ENCODE peak calls at places on chromosomes 1 and 21, in five cellular contexts. One of them, this sample, is unnamed.

GRCh38 chr21:45407629-45408247 is 2.8 kb downstream of the COL18A1 start:
- DNase-seq in trophoblast cell: no peak
- DNase-seq in H9: no peak
- DNase-seq in H1: no peak
- DNase-seq in IMR-90: no peak
- DNase-seq in this sample: no peak

GRCh38 chr1:175742790-175743459 is 470 bp downstream of the TNR start:
- DNase-seq in IMR-90: peak; percentile 16
- DNase-seq in trophoblast cell: no peak
- DNase-seq in H9: peak; percentile 77
- DNase-seq in H1: no peak
- DNase-seq in this sample: peak; percentile 65

GRCh38 chr1:60903591-60903990 is 178.8 kb upstream of the NFIA start:
- DNase-seq in IMR-90: no peak
- DNase-seq in H1: no peak
- DNase-seq in trophoblast cell: no peak
- DNase-seq in H9: no peak
- DNase-seq in this sample: no peak

GRCh38 chr1:224454337-224455055 is 19.9 kb upstream of the WDR26 start:
- DNase-seq in H1: no peak
- DNase-seq in H9: no peak
- DNase-seq in IMR-90: no peak
- DNase-seq in trophoblast cell: peak; percentile 87
- DNase-seq in this sample: no peak

GRCh38 chr1:46344481-46344880 is 3.9 kb downstream of the NSUN4 start:
- DNase-seq in H9: no peak
- DNase-seq in H1: no peak
- DNase-seq in trophoblast cell: no peak
- DNase-seq in IMR-90: no peak
- DNase-seq in this sample: no peak

GRCh38 chr1:195733408-195733807 is 874.8 kb downstream of the KCNT2 start:
- DNase-seq in H9: no peak
- DNase-seq in H1: no peak
- DNase-seq in IMR-90: no peak
- DNase-seq in trophoblast cell: no peak
- DNase-seq in this sample: no peak

GRCh38 chr21:44485254-44485793 is 30.0 kb downstream of the LRRC3 start:
- DNase-seq in IMR-90: peak; percentile 8
- DNase-seq in H9: peak; percentile 94
- DNase-seq in trophoblast cell: no peak
- DNase-seq in H1: peak; percentile 60
- DNase-seq in this sample: peak; percentile 29

GRCh38 chr1:243247901-243248300 is 7.2 kb downstream of the CEP170 start:
- DNase-seq in H9: no peak
- DNase-seq in IMR-90: no peak
- DNase-seq in H1: no peak
- DNase-seq in trophoblast cell: no peak
- DNase-seq in this sample: no peak

GRCh38 chr1:2468041-2468472 is 8.0 kb upstream of the PLCH2 start:
- DNase-seq in trophoblast cell: no peak
- DNase-seq in IMR-90: peak; percentile 34
- DNase-seq in H1: no peak
- DNase-seq in H9: peak; percentile 68
- DNase-seq in this sample: peak; percentile 77

GRCh38 chr1:149884433-149885363 is 14.7 kb upstream of the BOLA1 start:
- DNase-seq in trophoblast cell: no peak
- DNase-seq in IMR-90: peak; percentile 30
- DNase-seq in H1: no peak
- DNase-seq in H9: no peak
- DNase-seq in this sample: no peak

GRCh38 chr1:218479436-218480115 is 134.4 kb downstream of the TGFB2 start:
- DNase-seq in H9: no peak
- DNase-seq in H1: no peak
- DNase-seq in trophoblast cell: peak; percentile 48
- DNase-seq in IMR-90: peak; percentile 74
- DNase-seq in this sample: no peak

GRCh38 chr21:39347537-39347936 is 1.4 kb downstream of the HMGN1 start:
- DNase-seq in H9: no peak
- DNase-seq in trophoblast cell: no peak
- DNase-seq in H1: no peak
- DNase-seq in IMR-90: no peak
- DNase-seq in this sample: no peak

GRCh38 chr1:231872461-231872910 is 245.9 kb downstream of the DISC1 start:
- DNase-seq in trophoblast cell: no peak
- DNase-seq in H1: no peak
- DNase-seq in H9: no peak
- DNase-seq in IMR-90: peak; percentile 59
- DNase-seq in this sample: no peak

GRCh38 chr1:6137758-6138157 is 42.4 kb downstream of the CHD5 start:
- DNase-seq in H1: no peak
- DNase-seq in IMR-90: no peak
- DNase-seq in H9: no peak
- DNase-seq in trophoblast cell: no peak
- DNase-seq in this sample: no peak

GRCh38 chr1:44318097-44319088 is 36.7 kb downstream of the ERI3 start:
- DNase-seq in IMR-90: peak; percentile 23
- DNase-seq in H9: peak; percentile 82
- DNase-seq in H1: peak; percentile 54
- DNase-seq in trophoblast cell: peak; percentile 25
- DNase-seq in this sample: no peak

GRCh38 chr1:97571760-97572159 is 349.1 kb downstream of the DPYD start:
- DNase-seq in IMR-90: peak; percentile 49
- DNase-seq in H1: no peak
- DNase-seq in trophoblast cell: no peak
- DNase-seq in H9: no peak
- DNase-seq in this sample: no peak

GRCh38 chr1:43776043-43776761 is 68.9 kb downstream of the ST3GAL3 start:
- DNase-seq in H9: no peak
- DNase-seq in IMR-90: peak; percentile 89
- DNase-seq in trophoblast cell: no peak
- DNase-seq in H1: no peak
- DNase-seq in this sample: no peak

GRCh38 chr21:42524341-42525227 is 10.9 kb downstream of the SLC37A1 start:
- DNase-seq in trophoblast cell: peak; percentile 19
- DNase-seq in H1: no peak
- DNase-seq in H9: peak; percentile 61
- DNase-seq in IMR-90: peak; percentile 52
- DNase-seq in this sample: no peak

GRCh38 chr1:12604114-12604874 is 13.7 kb downstream of the DHRS3 start:
- DNase-seq in H9: no peak
- DNase-seq in trophoblast cell: peak; percentile 90
- DNase-seq in H1: no peak
- DNase-seq in IMR-90: peak; percentile 99
- DNase-seq in this sample: no peak

GRCh38 chr1:109783436-109783835 is 19.7 kb upstream of the EPS8L3 start:
- DNase-seq in trophoblast cell: no peak
- DNase-seq in H9: no peak
- DNase-seq in IMR-90: peak; percentile 76
- DNase-seq in H1: no peak
- DNase-seq in this sample: no peak

GRCh38 chr1:52190500-52191252 is 48.8 kb downstream of the ZFYVE9 start:
- DNase-seq in IMR-90: peak; percentile 30
- DNase-seq in H9: no peak
- DNase-seq in H1: no peak
- DNase-seq in trophoblast cell: no peak
- DNase-seq in this sample: no peak

GRCh38 chr1:36153476-36153875 is 2.5 kb upstream of the MAP7D1 start:
- DNase-seq in trophoblast cell: no peak
- DNase-seq in H1: no peak
- DNase-seq in H9: no peak
- DNase-seq in IMR-90: no peak
- DNase-seq in this sample: no peak

GRCh38 chr21:26843912-26844257 is 1.3 kb downstream of the ADAMTS1 start:
- DNase-seq in H1: no peak
- DNase-seq in IMR-90: peak; percentile 55
- DNase-seq in H9: no peak
- DNase-seq in trophoblast cell: no peak
- DNase-seq in this sample: peak; percentile 35

GRCh38 chr1:147892731-147893214 is 9.8 kb upstream of the GJA8 start:
- DNase-seq in trophoblast cell: no peak
- DNase-seq in H9: no peak
- DNase-seq in IMR-90: peak; percentile 64
- DNase-seq in H1: no peak
- DNase-seq in this sample: no peak

GRCh38 chr1:1081311-1082238 is 7.5 kb upstream of the RNF223 start:
- DNase-seq in trophoblast cell: no peak
- DNase-seq in IMR-90: no peak
- DNase-seq in H1: no peak
- DNase-seq in H9: no peak
- DNase-seq in this sample: no peak

GRCh38 chr1:211616231-211617031 is 37.5 kb upstream of the SLC30A1 start:
- DNase-seq in trophoblast cell: no peak
- DNase-seq in H9: no peak
- DNase-seq in H1: no peak
- DNase-seq in IMR-90: no peak
- DNase-seq in this sample: no peak

GRCh38 chr1:209326096-209326495 is 257.4 kb upstream of the CAMK1G start:
- DNase-seq in trophoblast cell: no peak
- DNase-seq in H9: no peak
- DNase-seq in H1: no peak
- DNase-seq in IMR-90: no peak
- DNase-seq in this sample: no peak

GRCh38 chr1:21313886-21314796 is 23.9 kb upstream of the ECE1 start:
- DNase-seq in H9: no peak
- DNase-seq in IMR-90: no peak
- DNase-seq in trophoblast cell: no peak
- DNase-seq in H1: no peak
- DNase-seq in this sample: no peak

GRCh38 chr1:21313146-21313885 is 23.1 kb upstream of the ECE1 start:
- DNase-seq in H1: no peak
- DNase-seq in IMR-90: peak; percentile 88
- DNase-seq in trophoblast cell: no peak
- DNase-seq in H9: no peak
- DNase-seq in this sample: no peak

GRCh38 chr1:21314797-21315396 is 24.6 kb upstream of the ECE1 start:
- DNase-seq in trophoblast cell: no peak
- DNase-seq in IMR-90: no peak
- DNase-seq in H9: no peak
- DNase-seq in H1: no peak
- DNase-seq in this sample: no peak

GRCh38 chr1:21311016-21311415 is 20.8 kb upstream of the ECE1 start:
- DNase-seq in IMR-90: no peak
- DNase-seq in H9: no peak
- DNase-seq in H1: no peak
- DNase-seq in trophoblast cell: no peak
- DNase-seq in this sample: no peak

GRCh38 chr1:21312407-21312992 is 22.2 kb upstream of the ECE1 start:
- DNase-seq in trophoblast cell: no peak
- DNase-seq in H1: no peak
- DNase-seq in IMR-90: no peak
- DNase-seq in H9: no peak
- DNase-seq in this sample: no peak
- H3K4me1 ChIP-seq in trophoblast cell: peaks cover 25% of the 10 kb centered on the region
- H3K4me1 ChIP-seq in H1: peaks cover 27% of the 10 kb centered on the region
- H3K4me1 ChIP-seq in IMR-90: peaks cover 48% of the 10 kb centered on the region
- H3K4me1 ChIP-seq in H9: peaks cover 16% of the 10 kb centered on the region
- H3K4me1 ChIP-seq in this sample: peaks cover 46% of the 10 kb centered on the region

DNA sequence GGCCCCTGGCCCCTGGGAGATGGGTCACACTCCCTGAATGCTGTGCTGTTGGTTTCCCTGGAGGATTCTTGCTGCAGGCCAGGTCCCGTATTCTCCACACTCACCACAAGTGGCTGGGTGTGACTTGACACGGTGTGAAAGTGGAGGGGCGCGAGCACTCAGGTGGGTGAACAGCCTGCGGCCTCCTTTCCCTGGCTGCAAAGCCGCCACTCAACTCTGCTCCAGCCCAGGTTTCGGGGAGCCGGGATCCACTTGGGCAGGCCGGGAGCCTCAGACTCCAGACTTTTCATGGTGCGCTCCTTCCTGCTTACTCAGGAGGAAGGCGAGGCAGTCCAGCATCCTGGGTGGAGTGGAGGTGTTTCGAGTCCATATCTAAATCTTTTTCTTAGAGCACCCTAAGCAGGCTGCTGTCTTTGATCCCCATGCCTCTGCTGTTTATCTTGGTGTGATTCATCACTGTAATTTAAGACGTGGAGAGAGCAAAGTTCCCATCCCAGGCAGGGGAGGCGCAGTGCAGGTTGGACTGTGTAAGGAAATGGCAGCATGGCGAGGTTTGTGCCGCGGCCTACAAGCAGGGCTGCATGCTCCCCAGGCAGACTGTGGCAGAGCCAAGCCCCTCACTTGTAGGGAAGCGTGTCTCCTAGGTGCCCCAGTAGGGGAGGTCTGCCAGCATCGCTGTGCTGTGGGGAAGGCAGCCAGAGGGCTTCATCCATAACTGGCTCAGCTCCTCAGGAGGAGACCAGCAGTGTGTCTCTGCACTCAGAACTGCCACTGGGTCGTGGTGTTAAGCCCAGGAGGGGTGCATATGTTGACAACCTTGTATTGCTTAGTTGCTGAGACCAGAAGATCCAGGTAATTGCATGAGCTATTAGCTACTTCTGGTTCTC is 29.6 kb downstream of the VANGL1 start:
- DNase-seq in H1: no peak
- DNase-seq in H9: no peak
- DNase-seq in trophoblast cell: no peak
- DNase-seq in IMR-90: peak; percentile 69
- DNase-seq in this sample: no peak
- H4K91ac ChIP-seq in H1: no peak overlapping the region
- H4K91ac ChIP-seq in H9: no peak overlapping the region
- H4K91ac ChIP-seq in trophoblast cell: peak overlapping the region; percentile 4
- H4K91ac ChIP-seq in IMR-90: peak overlapping the region; percentile 6
- H4K91ac ChIP-seq in this sample: peak overlapping the region; percentile 45

DNA sequence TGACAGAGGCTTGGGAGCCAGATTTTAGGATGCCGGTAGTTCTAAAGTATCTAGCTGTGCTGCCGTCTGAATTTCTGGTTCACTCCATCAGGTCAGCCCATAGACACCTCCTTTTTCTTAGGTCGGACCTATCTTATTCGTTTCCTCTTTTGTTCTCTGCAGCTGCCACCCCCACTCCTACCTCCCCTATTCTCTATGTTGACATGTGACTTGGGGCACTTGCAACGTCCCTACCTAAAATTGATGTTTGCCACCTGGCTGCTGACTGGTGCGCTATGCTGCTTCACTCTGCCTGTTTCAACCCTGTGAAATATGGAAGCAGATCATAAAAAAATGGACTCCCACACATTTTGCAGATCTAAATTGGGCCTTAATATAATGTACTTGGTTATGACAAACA is 55.3 kb downstream of the PBX1 start:
- DNase-seq in IMR-90: no peak
- DNase-seq in H1: no peak
- DNase-seq in trophoblast cell: no peak
- DNase-seq in H9: no peak
- DNase-seq in this sample: no peak
- H3K4me1 ChIP-seq in IMR-90: peaks cover 17% of the 10 kb centered on the region
- H3K4me1 ChIP-seq in H1: peaks cover 35% of the 10 kb centered on the region
- H3K4me1 ChIP-seq in trophoblast cell: peaks cover 48% of the 10 kb centered on the region
- H3K4me1 ChIP-seq in H9: peaks cover 28% of the 10 kb centered on the region
- H3K4me1 ChIP-seq in this sample: peaks cover 30% of the 10 kb centered on the region

DNA sequence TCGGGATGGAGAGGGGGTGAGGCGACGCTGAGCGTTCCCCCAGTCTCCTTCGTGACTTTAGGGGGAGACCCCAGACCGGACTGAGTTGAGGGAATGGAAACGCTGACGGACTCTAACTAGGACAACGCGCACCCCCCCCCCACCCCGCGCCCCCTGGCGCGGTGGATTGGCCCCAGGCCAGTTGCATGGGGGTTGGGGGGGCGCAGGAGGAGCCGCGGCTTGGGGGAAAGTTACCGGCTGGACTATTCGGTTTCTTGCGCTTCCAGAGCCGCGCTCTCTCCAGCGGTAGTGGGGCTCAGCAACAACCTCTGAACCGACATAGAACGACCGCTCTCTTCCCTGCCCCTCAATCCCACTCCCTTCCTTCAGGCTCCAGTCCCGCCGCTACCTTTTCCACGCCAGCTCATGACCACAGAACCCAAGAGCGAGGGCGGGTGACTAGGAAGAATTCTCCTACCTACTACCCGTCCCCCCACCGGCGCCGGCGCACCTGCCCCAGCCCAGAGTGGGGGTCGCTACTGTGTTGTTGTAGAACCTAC is 694 bp downstream of the ZBTB7B start:
- DNase-seq in trophoblast cell: no peak
- DNase-seq in H1: no peak
- DNase-seq in IMR-90: no peak
- DNase-seq in H9: peak; percentile 42
- DNase-seq in this sample: no peak
- H4K91ac ChIP-seq in trophoblast cell: peak overlapping the region; percentile 97
- H4K91ac ChIP-seq in H1: peak overlapping the region; percentile 94
- H4K91ac ChIP-seq in IMR-90: peak overlapping the region; percentile 98
- H4K91ac ChIP-seq in H9: no peak overlapping the region
- H4K91ac ChIP-seq in this sample: peak overlapping the region; percentile 85

This sample was measured in neuronal stem cell.